ENCODE peak calls at places on chromosomes 16 and 17, in eight cellular contexts. S is stimulated activated CD4-positive, alpha-beta T cell treated with anti-CD3 and anti-CD28 coated beads, TNF-alpha, amount 100 ng/mL, for 1 hour; O is left colon; I is iris pigment epithelial cell; F is activated T-helper 1 cell treated with anti-CD3 and anti-CD28 coated beads, Interleukin-12 subunit alpha, Interleukin-12 subunit beta, Interleukin-2, Interleukin-4 antibody, amounts not matched to agents 30 ng/mL and 10 ng/mL and 1 ng/mL, durations not matched to agents 14 hours and 24 hours and 36 hours; Z is CD4-positive, alpha-beta memory T cell; M is T-helper 2 cell; N is endothelial cell. Q is an unnamed sample.

GRCh38 chr16:73124097-73124652 is 76.2 kb upstream of the ZFHX3 start:
- DNase-seq in O (no peak), M (no peak), Z (no peak), S (no peak), I (peak; percentile 56), N (no peak), F (no peak), Q (no peak)

GRCh38 chr17:73647767-73648542 is 3.7 kb upstream of the SDK2 start:
- DNase-seq in I (no peak), O (no peak), M (no peak), N (no peak), Z (no peak), S (no peak), F (no peak), Q (no peak)

GRCh38 chr17:17363638-17364337 is 60.6 kb downstream of the NT5M start:
- DNase-seq in S (no peak), O (peak; percentile 52), F (no peak), M (no peak), Z (no peak), I (no peak), N (no peak), Q (no peak)

GRCh38 chr17:61219460-61219859 is 180.2 kb upstream of the TBX2 start:
- DNase-seq in F (no peak), O (peak; percentile 26), Z (no peak), S (no peak), I (no peak), N (no peak), M (no peak), Q (no peak)

GRCh38 chr17:1769826-1770477 is 8.1 kb downstream of the SERPINF1 start:
- DNase-seq in S (no peak), I (no peak), Z (no peak), F (no peak), N (no peak), M (no peak), O (no peak), Q (no peak)

GRCh38 chr16:17302620-17303019 is 168.1 kb downstream of the XYLT1 start:
- DNase-seq in F (no peak), I (no peak), M (no peak), Z (no peak), N (no peak), O (no peak), S (no peak), Q (no peak)

GRCh38 chr17:4852504-4853075 is 19.4 kb downstream of the MINK1 start:
- DNase-seq in O (no peak), N (no peak), I (peak; percentile 66), M (no peak), S (no peak), F (no peak), Z (peak; percentile 48), Q (no peak)

GRCh38 chr17:78227455-78227916 is 3.9 kb upstream of the TMEM235 start:
- DNase-seq in I (no peak), M (no peak), O (no peak), S (no peak), Z (no peak), F (no peak), N (no peak), Q (no peak)

GRCh38 chr16:88103011-88103410 is 151.8 kb downstream of the BANP start:
- DNase-seq in N (no peak), I (no peak), F (no peak), Z (no peak), O (no peak), S (no peak), M (no peak), Q (no peak)